ENCODE peak calls at places on chromosome 9, in nine cellular contexts. V, X, D, F, C, I, G, B and J are unnamed samples.

GRCh38 chr9:108225371-108225905 is 630.3 kb downstream of the ACTL7B start:
- DNase-seq in V (peak), X (no peak), D (no peak), F (no peak), C (no peak), I (no peak), G (no peak), B (no peak), J (no peak)

GRCh38 chr9:37104183-37104889 is 16.0 kb upstream of the ZCCHC7 start:
- DNase-seq in V (peak), X (no peak), D (no peak), F (no peak), C (no peak), I (peak), G (peak), B (no peak), J (peak)

GRCh38 chr9:74920944-74921626 is 31.6 kb downstream of the C9orf40 start:
- DNase-seq in V (peak), X (no peak), D (no peak), F (no peak), C (no peak), I (no peak), G (no peak), B (no peak), J (no peak)

GRCh38 chr9:133606722-133607053 is 2.5 kb downstream of the FAM163B start:
- DNase-seq in V (no peak), X (no peak), D (no peak), F (no peak), C (no peak), I (no peak), G (no peak), B (peak), J (no peak)

GRCh38 chr9:127897194-127897692 is 2.2 kb downstream of the ST6GALNAC6 start:
- DNase-seq in V (peak), X (peak), D (no peak), F (peak), C (no peak), I (peak), G (peak), B (peak), J (peak)

GRCh38 chr9:90964101-90965020 is 162.7 kb downstream of the SYK start:
- DNase-seq in V (no peak), X (no peak), D (no peak), F (no peak), C (no peak), I (peak), G (no peak), B (no peak), J (no peak)

GRCh38 chr9:84748112-84748511 is 78.6 kb downstream of the NTRK2 start:
- DNase-seq in V (no peak), X (no peak), D (no peak), F (no peak), C (no peak), I (no peak), G (no peak), B (no peak), J (no peak)

GRCh38 chr9:117073539-117074336 is 341.1 kb downstream of the ASTN2 start:
- DNase-seq in V (no peak), X (no peak), D (no peak), F (peak), C (no peak), I (peak), G (no peak), B (peak), J (no peak)

GRCh38 chr9:113675475-113675941 is 200.6 kb upstream of the ZNF618 start:
- DNase-seq in V (peak), X (no peak), D (no peak), F (no peak), C (no peak), I (peak), G (peak), B (no peak), J (peak)

GRCh38 chr9:120531683-120532300 is 48.2 kb downstream of the CDK5RAP2 start:
- DNase-seq in V (peak), X (no peak), D (no peak), F (no peak), C (peak), I (peak), G (peak), B (peak), J (peak)

GRCh38 chr9:97907051-97907450 is 15.2 kb downstream of the TRMO start:
- DNase-seq in V (no peak), X (no peak), D (no peak), F (no peak), C (no peak), I (no peak), G (no peak), B (no peak), J (no peak)

GRCh38 chr9:120668399-120668798 is 45.9 kb downstream of the MEGF9 start:
- DNase-seq in V (peak), X (no peak), D (no peak), F (no peak), C (no peak), I (no peak), G (no peak), B (peak), J (no peak)

GRCh38 chr9:376115-376514 is 161.4 kb downstream of the DOCK8 start:
- DNase-seq in V (no peak), X (no peak), D (no peak), F (no peak), C (no peak), I (no peak), G (no peak), B (no peak), J (no peak)

GRCh38 chr9:115379719-115380118 is 261.8 kb upstream of the TNC start:
- DNase-seq in V (no peak), X (no peak), D (no peak), F (no peak), C (no peak), I (no peak), G (no peak), B (no peak), J (no peak)

GRCh38 chr9:106828082-106828481 is 34.9 kb upstream of the ZNF462 start:
- DNase-seq in V (no peak), X (no peak), D (no peak), F (no peak), C (no peak), I (no peak), G (no peak), B (no peak), J (no peak)